ENCODE peak calls at places on chromosome 14, in nine cellular contexts. Q is AG10803, S is HFF-Myc, O is mammary epithelial cell, W is upper lobe of right lung, N is left ventricle myocardium inferior, K is GM12865, A is HCT116, B is fibroblast of lung. U is an unnamed sample.

GRCh38 chr14:104557766-104558165 is 21.8 kb upstream of the C14orf180 start:
- DNase-seq in Q (no peak), S (no peak), O (no peak), W (peak), N (peak), K (no peak), A (no peak), B (no peak), U (peak)

GRCh38 chr14:36720657-36721056 is 59.0 kb downstream of the PAX9 start:
- DNase-seq in Q (no peak), S (no peak), O (no peak), W (no peak), N (no peak), K (no peak), A (no peak), B (no peak), U (no peak)

GRCh38 chr14:32186248-32186647 is 15.6 kb upstream of the RNU6-7 start:
- DNase-seq in Q (no peak), S (no peak), O (no peak), W (no peak), N (no peak), K (peak), A (no peak), B (no peak), U (no peak)

GRCh38 chr14:69695664-69696527 is 71.0 kb upstream of the SRSF5 start:
- DNase-seq in Q (peak), S (no peak), O (peak), W (no peak), N (no peak), K (peak), A (no peak), B (peak), U (peak)

GRCh38 chr14:22478670-22479069 is 110.4 kb downstream of the DAD1 start:
- DNase-seq in Q (no peak), S (no peak), O (no peak), W (no peak), N (peak), K (no peak), A (no peak), B (peak), U (no peak)

GRCh38 chr14:90263748-90264449 is 7.5 kb downstream of the PSMC1 start:
- DNase-seq in Q (no peak), S (no peak), O (no peak), W (no peak), N (no peak), K (no peak), A (no peak), B (no peak), U (no peak)

GRCh38 chr14:65098586-65098985 is 3.7 kb downstream of the MAX start:
- DNase-seq in Q (peak), S (no peak), O (peak), W (no peak), N (no peak), K (peak), A (no peak), B (peak), U (no peak)

GRCh38 chr14:89657014-89657413 is 240.0 kb upstream of the FOXN3 start:
- DNase-seq in Q (no peak), S (no peak), O (no peak), W (no peak), N (no peak), K (no peak), A (no peak), B (no peak), U (no peak)

GRCh38 chr14:34693228-34693939 is 21.0 kb downstream of the CFL2 start:
- DNase-seq in Q (no peak), S (no peak), O (peak), W (peak), N (peak), K (no peak), A (peak), B (no peak), U (peak)

GRCh38 chr14:53872551-53873188 is 84.0 kb downstream of the BMP4 start:
- DNase-seq in Q (no peak), S (no peak), O (no peak), W (no peak), N (no peak), K (no peak), A (no peak), B (peak), U (no peak)

GRCh38 chr14:52338282-52338681 is 24.2 kb downstream of the PTGER2 start:
- DNase-seq in Q (no peak), S (no peak), O (peak), W (no peak), N (no peak), K (no peak), A (no peak), B (peak), U (no peak)

GRCh38 chr14:64971890-64972785 is at the start of gene RAB15:
- DNase-seq in Q (peak), S (no peak), O (peak), W (peak), N (peak), K (peak), A (no peak), B (no peak), U (peak)

GRCh38 chr14:81400202-81400678 is at the start of gene STON2:
- DNase-seq in Q (peak), S (no peak), O (peak), W (no peak), N (no peak), K (no peak), A (peak), B (peak), U (peak)

GRCh38 chr14:75174066-75174465 is 2.3 kb downstream of the TMED10 start:
- DNase-seq in Q (no peak), S (no peak), O (no peak), W (no peak), N (no peak), K (no peak), A (no peak), B (no peak), U (no peak)
- H3K4me3 ChIP-seq in Q (no peak), S (no peak), O (no peak), W (no peak), N (peak), K (no peak), A (no peak), B (no peak), U (no peak)

GRCh38 chr14:73176673-73177072 is 40.4 kb downstream of the PSEN1 start:
- DNase-seq in Q (no peak), S (no peak), O (no peak), W (no peak), N (no peak), K (no peak), A (no peak), B (peak), U (no peak)
- H3K4me3 ChIP-seq in Q (no peak), S (no peak), O (no peak), W (no peak), N (no peak), K (no peak), A (no peak), B (no peak), U (no peak)

GRCh38 chr14:86897224-86897623 is 1095.8 kb downstream of the GALC start:
- DNase-seq in Q (no peak), S (no peak), O (no peak), W (no peak), N (no peak), K (no peak), A (no peak), B (no peak), U (no peak)

GRCh38 chr14:86892167-86892956 is 1100.6 kb downstream of the GALC start:
- DNase-seq in Q (no peak), S (no peak), O (no peak), W (no peak), N (no peak), K (no peak), A (no peak), B (no peak), U (no peak)

DNA sequence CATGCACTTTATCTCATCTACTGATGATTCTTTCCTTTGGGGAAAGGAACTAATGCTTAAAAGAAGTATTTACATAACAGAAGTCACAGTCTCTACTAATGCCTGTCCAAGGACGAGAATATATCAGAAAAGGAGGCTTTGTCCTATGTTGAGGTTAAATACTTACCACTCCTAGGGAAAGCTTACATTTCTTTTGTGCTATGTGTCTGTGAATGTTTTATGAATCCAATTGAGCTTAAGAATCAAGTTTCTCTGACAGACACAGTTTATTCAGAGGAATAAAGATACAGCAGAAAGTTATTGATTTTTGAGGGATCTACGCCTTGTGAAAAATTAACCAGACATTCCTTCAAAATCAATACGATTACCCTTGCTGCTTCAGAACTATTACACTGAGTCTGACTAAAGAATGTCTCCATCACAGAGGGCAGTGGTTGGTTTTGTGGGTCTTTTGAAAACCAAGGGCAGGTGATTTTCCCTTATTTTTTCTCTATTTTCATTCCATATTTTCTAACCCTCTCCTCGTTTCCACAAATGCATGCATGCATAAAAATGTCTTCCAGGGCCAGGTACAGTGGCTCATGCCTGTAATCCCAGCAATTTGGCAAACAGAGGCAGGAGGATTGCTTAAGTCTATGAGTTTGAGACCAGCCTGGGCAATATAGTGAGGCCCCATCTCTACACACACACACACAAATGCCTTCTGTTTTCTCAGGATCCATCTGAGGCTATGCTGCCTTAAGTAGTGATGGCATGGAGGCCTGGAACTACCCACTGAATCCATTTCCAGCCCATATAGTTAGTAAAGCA is 1095.1 kb downstream of the GALC start:
- DNase-seq in Q (no peak), S (no peak), O (no peak), W (no peak), N (no peak), K (no peak), A (no peak), B (no peak), U (no peak)
- H3K4me3 ChIP-seq in Q (no peak), S (no peak), O (no peak), W (no peak), N (no peak), K (no peak), A (no peak), B (no peak), U (no peak)

DNA sequence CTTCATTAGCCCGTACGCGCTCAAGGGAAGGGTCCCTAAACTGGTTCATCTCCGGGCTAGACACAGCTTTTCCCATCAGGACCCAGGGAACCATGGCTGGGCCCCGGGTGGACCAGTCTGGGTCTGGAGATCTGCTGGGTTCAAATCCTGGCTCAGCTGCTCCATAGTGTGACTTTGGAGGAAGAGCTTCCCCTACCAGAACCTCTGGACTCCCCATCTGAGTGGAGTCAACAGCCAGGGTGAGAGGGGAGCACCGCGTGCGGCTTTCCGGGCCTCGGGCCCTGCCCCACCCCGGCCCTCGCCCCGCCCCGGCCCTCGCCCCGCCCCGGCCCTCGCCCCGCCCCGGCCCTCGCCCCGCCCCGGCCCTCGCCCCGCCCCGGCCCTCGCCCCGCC is 41.2 kb downstream of the BEGAIN start:
- DNase-seq in Q (no peak), S (no peak), O (no peak), W (peak), N (peak), K (no peak), A (no peak), B (no peak), U (peak)
- H3K4me3 ChIP-seq in Q (peak), S (no peak), O (no peak), W (peak), N (peak), K (peak), A (peak), B (peak), U (no peak)

GRCh38 chr14:99737451-99737951 is 53.4 kb downstream of the CYP46A1 start:
- DNase-seq in Q (peak), S (no peak), O (peak), W (peak), N (peak), K (no peak), A (no peak), B (no peak), U (no peak)
- H3K4me3 ChIP-seq in Q (no peak), S (no peak), O (peak), W (peak), N (peak), K (no peak), A (peak), B (no peak), U (no peak)

DNA sequence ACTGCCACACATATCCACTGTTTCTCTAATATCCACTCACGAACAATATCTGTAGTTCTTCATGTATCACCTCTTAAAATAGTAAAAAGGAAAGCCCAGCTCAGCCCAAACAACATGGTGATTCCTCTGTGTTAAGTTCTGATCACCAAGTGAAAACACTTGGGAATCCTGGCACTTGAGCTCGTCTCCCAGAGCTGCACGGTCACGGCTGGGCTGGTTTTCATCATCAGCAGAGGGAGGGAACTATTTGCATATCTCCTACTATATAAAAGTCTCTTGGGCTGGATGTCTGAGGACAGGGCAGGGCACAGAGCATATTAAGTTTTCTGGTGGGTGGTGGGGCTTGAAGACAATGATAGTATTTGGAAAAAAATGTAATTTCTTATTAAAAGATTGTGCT is 870.6 kb downstream of the TMEM121 start:
- DNase-seq in Q (no peak), S (no peak), O (no peak), W (no peak), N (no peak), K (no peak), A (no peak), B (no peak), U (no peak)
- H3K4me3 ChIP-seq in Q (no peak), S (no peak), O (no peak), W (no peak), N (no peak), K (no peak), A (no peak), B (no peak), U (no peak)